ENCODE peak calls at places on chromosome 10, in six cellular contexts. R, Q, I, N, T and P are unnamed samples.

GRCh38 chr10:80497187-80498038 is 40.3 kb upstream of the SH2D4B start:
- DNase-seq in R (peak), Q (peak), I (no peak), N (peak), T (peak), P (peak)

GRCh38 chr10:122674781-122675180 is 24.9 kb downstream of the C10orf120 start:
- DNase-seq in R (no peak), Q (no peak), I (no peak), N (no peak), T (no peak), P (no peak)

GRCh38 chr10:14586901-14587300 is 187.8 kb downstream of the FAM107B start:
- DNase-seq in R (no peak), Q (no peak), I (no peak), N (no peak), T (no peak), P (no peak)

GRCh38 chr10:80500572-80501380 is 36.9 kb upstream of the SH2D4B start:
- DNase-seq in R (no peak), Q (no peak), I (no peak), N (peak), T (peak), P (no peak)

GRCh38 chr10:5283305-5284158 is 81.2 kb upstream of the UCN3 start:
- DNase-seq in R (peak), Q (peak), I (peak), N (peak), T (peak), P (peak)

GRCh38 chr10:96218826-96219225 is 52.5 kb downstream of the BLNK start:
- DNase-seq in R (no peak), Q (no peak), I (no peak), N (no peak), T (no peak), P (no peak)

GRCh38 chr10:79405221-79405994 is 40.0 kb downstream of the ZCCHC24 start:
- DNase-seq in R (no peak), Q (no peak), I (peak), N (peak), T (peak), P (peak)

GRCh38 chr10:73650537-73651331 is 5.1 kb downstream of the SYNPO2L start:
- DNase-seq in R (no peak), Q (peak), I (no peak), N (peak), T (peak), P (no peak)

GRCh38 chr10:117226813-117227451 is 14.0 kb upstream of the SLC18A2 start:
- DNase-seq in R (peak), Q (peak), I (peak), N (no peak), T (no peak), P (no peak)

GRCh38 chr10:28878236-28878970 is 201.1 kb downstream of the BAMBI start:
- DNase-seq in R (no peak), Q (no peak), I (no peak), N (no peak), T (no peak), P (no peak)

GRCh38 chr10:125575843-125576242 is 107.1 kb downstream of the TEX36 start:
- DNase-seq in R (no peak), Q (no peak), I (no peak), N (no peak), T (no peak), P (no peak)

GRCh38 chr10:126050301-126050700 is 153.9 kb downstream of the FANK1 start:
- DNase-seq in R (no peak), Q (no peak), I (no peak), N (no peak), T (no peak), P (no peak)

GRCh38 chr10:26445411-26446031 is 7.4 kb downstream of the APBB1IP start:
- DNase-seq in R (no peak), Q (peak), I (no peak), N (no peak), T (no peak), P (no peak)
- TF ChIP-seq CTCF in R (no peak), Q (peak), I (no peak), N (no peak), T (no peak), P (no peak)

DNA sequence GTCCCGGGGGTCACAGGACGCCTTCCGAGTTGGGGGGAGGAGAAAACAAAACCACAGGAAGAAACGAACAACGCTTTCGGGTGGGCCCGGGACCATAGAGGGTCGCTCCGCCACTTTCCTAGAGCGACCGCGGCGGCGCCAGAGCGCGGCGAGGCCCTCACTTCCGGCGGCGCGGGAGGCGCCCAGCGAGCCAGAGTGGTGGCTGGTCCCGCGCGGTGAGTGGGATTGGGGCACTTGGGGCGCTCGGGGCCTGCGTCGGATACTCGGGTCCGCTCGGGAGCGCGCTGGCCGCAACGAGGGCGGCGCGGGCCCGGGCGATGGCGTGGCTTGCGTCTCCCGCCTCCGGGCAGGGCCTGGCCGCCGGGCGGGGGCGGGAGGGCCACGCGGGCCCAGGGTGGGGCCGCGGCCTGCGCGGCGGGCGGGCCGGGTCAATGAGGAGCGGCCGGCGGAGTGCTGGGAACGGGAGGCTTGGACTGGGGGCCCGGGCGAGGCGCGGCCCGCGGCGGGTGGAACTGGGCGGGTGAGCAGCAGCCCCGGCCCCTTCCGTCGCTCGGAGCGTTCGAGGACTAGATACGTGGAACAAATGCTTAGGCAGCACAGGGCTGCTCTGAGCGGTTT is at the start of gene ZNF22:
- DNase-seq in R (peak), Q (peak), I (peak), N (peak), T (peak), P (peak)
- TF ChIP-seq CTCF in R (no peak), Q (no peak), I (no peak), N (no peak), T (peak), P (peak)

GRCh38 chr10:88687853-88688467 is 18.1 kb upstream of the LIPK start:
- DNase-seq in R (no peak), Q (peak), I (peak), N (no peak), T (no peak), P (no peak)

GRCh38 chr10:88689366-88689765 is 16.7 kb upstream of the LIPK start:
- DNase-seq in R (no peak), Q (no peak), I (no peak), N (no peak), T (no peak), P (no peak)

GRCh38 chr10:88693392-88694020 is 12.5 kb upstream of the LIPK start:
- DNase-seq in R (no peak), Q (no peak), I (peak), N (no peak), T (no peak), P (no peak)
- TF ChIP-seq CTCF in R (no peak), Q (peak), I (peak), N (no peak), T (peak), P (no peak)

GRCh38 chr10:6408799-6409198 is 171.3 kb downstream of the PRKCQ start:
- DNase-seq in R (no peak), Q (no peak), I (no peak), N (no peak), T (no peak), P (no peak)
- TF ChIP-seq CTCF in R (no peak), Q (peak), I (peak), N (no peak), T (no peak), P (no peak)

GRCh38 chr10:47047577-47048532 is 136.6 kb downstream of the PTPN20 start:
- DNase-seq in R (no peak), Q (peak), I (peak), N (peak), T (peak), P (peak)

GRCh38 chr10:47049056-47049851 is 138.0 kb downstream of the PTPN20 start:
- DNase-seq in R (peak), Q (no peak), I (no peak), N (no peak), T (no peak), P (no peak)

GRCh38 chr10:47047127-47047504 is 135.9 kb downstream of the PTPN20 start:
- DNase-seq in R (no peak), Q (no peak), I (no peak), N (no peak), T (no peak), P (peak)

GRCh38 chr10:47049906-47050305 is 138.7 kb downstream of the PTPN20 start:
- DNase-seq in R (no peak), Q (no peak), I (no peak), N (no peak), T (no peak), P (no peak)

DNA sequence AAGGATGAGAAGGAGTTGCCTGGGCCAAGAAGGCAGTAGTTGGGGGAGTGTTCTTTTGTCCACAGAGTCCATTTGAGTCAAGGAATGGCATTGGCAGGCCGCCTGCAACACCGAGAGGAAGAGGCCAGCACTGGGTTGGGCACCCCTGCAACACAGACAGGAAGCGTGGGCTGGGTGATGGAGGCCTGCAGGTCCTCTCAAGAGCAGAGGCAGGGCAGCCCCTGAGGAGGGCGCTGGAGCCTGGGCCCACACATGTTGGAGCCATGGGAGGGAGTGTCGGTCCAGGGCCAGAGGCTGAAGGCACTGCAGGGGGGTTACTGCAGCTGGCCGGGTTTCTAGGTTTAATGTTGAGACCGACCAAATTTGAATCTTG is 137.3 kb downstream of the PTPN20 start:
- DNase-seq in R (no peak), Q (no peak), I (no peak), N (no peak), T (no peak), P (no peak)
- TF ChIP-seq CTCF in R (no peak), Q (no peak), I (no peak), N (no peak), T (no peak), P (no peak)

GRCh38 chr10:75542902-75543301 is 111.5 kb downstream of the LRMDA start:
- DNase-seq in R (no peak), Q (no peak), I (no peak), N (peak), T (no peak), P (peak)

GRCh38 chr10:75542084-75542483 is 110.7 kb downstream of the LRMDA start:
- DNase-seq in R (no peak), Q (no peak), I (no peak), N (no peak), T (no peak), P (no peak)

GRCh38 chr10:75541411-75541810 is 110.0 kb downstream of the LRMDA start:
- DNase-seq in R (no peak), Q (no peak), I (no peak), N (no peak), T (no peak), P (no peak)

GRCh38 chr10:75538144-75538543 is 106.7 kb downstream of the LRMDA start:
- DNase-seq in R (no peak), Q (no peak), I (no peak), N (no peak), T (no peak), P (no peak)

DNA sequence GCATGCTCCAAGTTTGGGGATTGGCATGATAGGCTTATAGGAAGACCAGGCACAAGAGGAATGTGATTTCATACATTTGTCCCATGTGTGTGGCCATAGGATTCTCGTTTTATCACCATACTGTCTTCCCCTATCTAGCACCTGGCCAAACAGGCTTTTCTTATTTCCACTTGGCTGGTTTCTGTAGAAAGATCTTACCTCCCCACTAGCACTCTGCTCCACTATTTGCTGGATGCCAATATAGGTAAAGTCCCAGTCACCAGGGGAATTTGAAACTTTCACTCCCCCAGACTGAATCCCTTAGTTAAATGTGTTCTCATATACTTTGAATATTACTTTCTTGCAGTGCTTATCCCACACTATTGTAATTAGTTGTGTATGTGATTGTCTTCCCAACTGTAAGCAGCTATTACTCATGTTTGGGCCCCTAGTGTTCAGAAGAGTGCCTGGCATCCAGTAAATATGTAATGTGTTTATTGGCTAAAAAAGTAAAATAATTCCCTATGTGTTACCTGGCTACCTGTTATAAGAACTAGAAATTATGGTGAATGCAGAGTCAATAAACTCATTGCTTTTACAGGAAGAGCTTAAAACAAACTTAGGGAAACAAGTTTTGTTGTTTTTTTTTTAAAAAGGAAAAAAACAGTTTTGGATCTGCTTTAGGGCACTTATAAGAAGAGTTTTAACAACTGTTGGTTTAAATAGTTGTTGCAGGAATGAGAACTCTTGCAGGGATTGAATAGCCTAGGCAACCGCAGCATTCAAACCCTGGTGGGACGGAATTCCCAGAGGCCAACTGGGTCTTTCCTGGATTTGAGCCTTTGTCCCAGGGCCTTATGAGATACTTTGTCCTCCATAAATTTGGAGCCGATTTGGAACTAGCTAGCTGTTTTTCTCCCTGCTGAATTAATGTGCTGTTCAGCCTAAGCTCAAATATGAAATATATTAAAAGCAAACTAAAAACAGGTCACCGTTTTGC is 109.2 kb downstream of the LRMDA start:
- DNase-seq in R (no peak), Q (no peak), I (no peak), N (no peak), T (no peak), P (no peak)
- TF ChIP-seq CTCF in R (no peak), Q (no peak), I (no peak), N (no peak), T (no peak), P (no peak)

DNA sequence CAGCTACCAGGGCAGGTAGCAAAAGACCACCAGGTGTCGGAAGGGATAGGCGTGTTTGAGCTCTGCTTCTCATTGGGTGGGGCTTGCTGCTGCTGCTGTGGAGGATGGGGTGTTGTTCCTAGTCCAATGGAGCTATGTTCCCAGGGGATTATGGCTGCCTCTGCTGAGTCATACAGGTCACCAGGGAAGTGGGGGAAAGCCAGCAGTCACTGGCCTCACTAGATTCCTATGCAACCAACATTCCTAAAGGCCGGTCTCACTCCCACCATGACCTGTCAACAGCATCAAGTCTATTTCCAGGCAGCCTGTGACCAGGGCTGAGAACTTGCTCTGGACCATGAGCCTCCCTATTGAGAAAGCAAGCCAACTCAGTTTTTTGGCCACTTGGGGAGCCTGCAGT is 1160.8 kb downstream of the REEP3 start:
- DNase-seq in R (no peak), Q (no peak), I (no peak), N (no peak), T (no peak), P (no peak)
- TF ChIP-seq CTCF in R (no peak), Q (no peak), I (no peak), N (no peak), T (no peak), P (no peak)

DNA sequence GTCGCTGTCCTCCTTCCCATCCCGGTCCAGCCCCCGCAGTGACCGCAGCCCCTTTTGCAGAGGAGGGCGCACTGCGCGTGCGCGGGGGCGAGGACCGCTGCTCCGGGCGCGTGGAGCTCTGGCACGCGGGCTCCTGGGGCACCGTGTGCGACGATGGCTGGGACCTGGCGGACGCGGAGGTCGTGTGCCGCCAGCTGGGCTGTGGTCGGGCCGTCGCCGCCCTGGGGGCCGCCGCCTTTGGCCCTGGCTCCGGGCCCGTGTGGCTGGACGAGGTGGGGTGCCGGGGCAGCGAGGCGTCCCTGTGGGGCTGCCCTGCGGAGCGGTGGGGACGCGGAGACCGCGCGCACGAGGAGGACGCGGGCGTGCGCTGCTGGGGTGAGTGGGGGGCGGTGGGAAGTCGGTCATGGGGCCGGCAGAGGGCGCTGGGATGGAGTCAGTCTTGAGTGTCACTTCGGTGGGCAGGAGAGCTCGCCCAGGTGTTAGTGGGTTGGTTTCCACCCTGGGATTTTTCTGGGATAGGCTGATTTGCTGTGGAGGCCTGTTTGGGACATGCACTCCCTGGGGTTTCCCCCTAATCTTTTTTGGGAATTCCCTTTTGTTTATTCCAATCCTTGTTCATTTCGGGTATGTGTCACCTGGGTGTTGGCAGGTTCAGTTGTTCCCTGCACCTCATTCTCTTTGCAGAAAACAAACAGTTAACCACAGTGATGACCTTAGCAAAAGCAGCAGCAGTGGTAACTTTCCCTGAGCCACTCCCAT is 11.6 kb downstream of the SCART1 start:
- DNase-seq in R (no peak), Q (no peak), I (no peak), N (no peak), T (no peak), P (no peak)
- TF ChIP-seq CTCF in R (no peak), Q (no peak), I (no peak), N (no peak), T (no peak), P (no peak)